ENCODE peak calls at places on chromosomes 16 and 17, in five cellular contexts. Y is stomach; U is stimulated activated CD8-positive, alpha-beta memory T cell treated with anti-CD3 and anti-CD28 coated beads, Interleukin-12 subunit alpha, Interleukin-12 subunit beta, amount 100 ng/mL, for 4 hours; N is M059J; T is NCI-H2171. A is an unnamed sample.

GRCh38 chr17:80650751-80651173 is 106.1 kb downstream of the RPTOR start:
- DNase-seq in T (no peak), U (no peak), N (no peak), Y (no peak), A (no peak)

GRCh38 chr17:14203392-14203791 is 33.3 kb downstream of the CDRT15 start:
- DNase-seq in T (no peak), N (peak), U (no peak), Y (no peak), A (no peak)

GRCh38 chr17:7982666-7983065 is 19.7 kb upstream of the GUCY2D start:
- DNase-seq in N (peak), Y (no peak), U (no peak), T (no peak), A (no peak)

GRCh38 chr17:4892063-4892410 is 7.3 kb upstream of the C17orf107 start:
- DNase-seq in N (no peak), Y (no peak), U (no peak), T (no peak), A (no peak)

GRCh38 chr17:40800381-40800780 is 622 bp upstream of the KRT28 start:
- DNase-seq in T (no peak), Y (no peak), U (no peak), N (no peak), A (no peak)

GRCh38 chr16:50695017-50696000 is 1.9 kb downstream of the NOD2 start:
- DNase-seq in Y (no peak), U (no peak), N (no peak), T (no peak), A (no peak)

GRCh38 chr17:2174471-2175293 is 119.8 kb downstream of the HIC1 start:
- DNase-seq in T (no peak), U (no peak), N (peak), Y (no peak), A (peak)

GRCh38 chr17:4182043-4182442 is 39.0 kb downstream of the CYB5D2 start:
- DNase-seq in T (peak), N (no peak), Y (no peak), U (no peak), A (no peak)

GRCh38 chr17:73598131-73598680 is 46.0 kb downstream of the SDK2 start:
- DNase-seq in Y (no peak), U (no peak), N (no peak), T (no peak), A (no peak)

GRCh38 chr17:73118139-73118538 is 25.7 kb upstream of the SLC39A11 start:
- DNase-seq in U (no peak), T (no peak), Y (no peak), N (no peak), A (peak)

GRCh38 chr17:4554441-4554996 is 665 bp downstream of the MYBBP1A start:
- DNase-seq in Y (no peak), T (no peak), N (no peak), U (no peak), A (no peak)

GRCh38 chr17:60248618-60249516 is 99.1 kb downstream of the CA4 start:
- DNase-seq in Y (no peak), U (no peak), T (no peak), N (no peak), A (no peak)

GRCh38 chr16:57803413-57803990 is 1.2 kb upstream of the KIFC3 start:
- DNase-seq in T (no peak), Y (no peak), U (no peak), N (no peak), A (no peak)

GRCh38 chr17:32794533-32795246 is 82.2 kb downstream of the MYO1D start:
- DNase-seq in N (no peak), U (no peak), T (no peak), Y (no peak), A (no peak)

GRCh38 chr17:29068828-29069227 is 25.9 kb downstream of the PIPOX start:
- DNase-seq in T (no peak), U (no peak), N (no peak), Y (no peak), A (no peak)

GRCh38 chr17:40633871-40634270 is 13.7 kb downstream of the SMARCE1 start:
- DNase-seq in Y (no peak), N (no peak), T (no peak), U (no peak), A (no peak)

GRCh38 chr16:80614908-80615696 is 74.3 kb downstream of the DYNLRB2 start:
- DNase-seq in Y (no peak), T (no peak), N (peak), U (no peak), A (no peak)

GRCh38 chr17:67992541-67993152 is 3.6 kb downstream of the C17orf58 start:
- DNase-seq in U (no peak), T (no peak), Y (no peak), N (no peak), A (no peak)

GRCh38 chr16:66924527-66925321 is 611 bp downstream of the RRAD start:
- DNase-seq in T (no peak), Y (peak), U (no peak), N (no peak), A (peak)

GRCh38 chr16:84508502-84508901 is 4.0 kb upstream of the MEAK7 start:
- DNase-seq in Y (no peak), T (no peak), U (no peak), N (no peak), A (no peak)